ENCODE peak calls at places on chromosomes 2 and 18, in six cellular contexts. One of them, this sample, is unnamed. For H3K4me1, the result is how much of the 10 kb centered on the place peaks cover.

GRCh38 chr18:3508576-3509559 is 58.9 kb downstream of the TGIF1 start:
- DNase-seq in spleen: no peak
- DNase-seq in heart right ventricle: no peak
- DNase-seq in IMR-90: no peak
- DNase-seq in A549: no peak
- DNase-seq in colonic mucosa: no peak
- DNase-seq in this sample: no peak

GRCh38 chr2:112664689-112665088 is 18.9 kb downstream of the SLC20A1 start:
- DNase-seq in IMR-90: no peak
- DNase-seq in A549: no peak
- DNase-seq in spleen: no peak
- DNase-seq in colonic mucosa: no peak
- DNase-seq in heart right ventricle: no peak
- DNase-seq in this sample: no peak

GRCh38 chr2:69017080-69017479 is 4.1 kb downstream of the ANTXR1 start:
- DNase-seq in heart right ventricle: no peak
- DNase-seq in colonic mucosa: no peak
- DNase-seq in spleen: no peak
- DNase-seq in IMR-90: peak
- DNase-seq in A549: peak
- DNase-seq in this sample: no peak

GRCh38 chr18:39667905-39668304 is 2102.3 kb upstream of the CELF4 start:
- DNase-seq in spleen: no peak
- DNase-seq in colonic mucosa: no peak
- DNase-seq in A549: no peak
- DNase-seq in IMR-90: peak
- DNase-seq in heart right ventricle: no peak
- DNase-seq in this sample: no peak

GRCh38 chr2:133812826-133813617 is 244.8 kb upstream of the NCKAP5 start:
- DNase-seq in spleen: no peak
- DNase-seq in colonic mucosa: no peak
- DNase-seq in A549: peak
- DNase-seq in heart right ventricle: no peak
- DNase-seq in IMR-90: peak
- DNase-seq in this sample: no peak

GRCh38 chr2:85748948-85749875 is 4.6 kb upstream of the ATOH8 start:
- DNase-seq in heart right ventricle: no peak
- DNase-seq in IMR-90: no peak
- DNase-seq in colonic mucosa: no peak
- DNase-seq in spleen: peak
- DNase-seq in A549: no peak
- DNase-seq in this sample: no peak

GRCh38 chr18:21664069-21664468 is 40.5 kb downstream of the ABHD3 start:
- DNase-seq in IMR-90: no peak
- DNase-seq in spleen: no peak
- DNase-seq in heart right ventricle: no peak
- DNase-seq in A549: peak
- DNase-seq in colonic mucosa: no peak
- DNase-seq in this sample: no peak

GRCh38 chr2:234488913-234489451 is 7.9 kb downstream of the ARL4C start:
- DNase-seq in colonic mucosa: no peak
- DNase-seq in heart right ventricle: no peak
- DNase-seq in spleen: peak
- DNase-seq in A549: no peak
- DNase-seq in IMR-90: no peak
- DNase-seq in this sample: no peak

GRCh38 chr18:24827500-24827899 is 367.1 kb downstream of the HRH4 start:
- DNase-seq in A549: no peak
- DNase-seq in colonic mucosa: no peak
- DNase-seq in spleen: no peak
- DNase-seq in IMR-90: peak
- DNase-seq in heart right ventricle: no peak
- DNase-seq in this sample: no peak

GRCh38 chr2:172084484-172084733 is 898 bp upstream of the DLX1 start:
- DNase-seq in spleen: no peak
- DNase-seq in heart right ventricle: no peak
- DNase-seq in A549: no peak
- DNase-seq in colonic mucosa: no peak
- DNase-seq in IMR-90: no peak
- DNase-seq in this sample: no peak

GRCh38 chr2:235005603-235006259 is 53.9 kb downstream of the SH3BP4 start:
- DNase-seq in heart right ventricle: peak
- DNase-seq in A549: no peak
- DNase-seq in colonic mucosa: peak
- DNase-seq in IMR-90: no peak
- DNase-seq in spleen: no peak
- DNase-seq in this sample: no peak

GRCh38 chr2:218257390-218257981 is 3.3 kb upstream of the GPBAR1 start:
- DNase-seq in IMR-90: no peak
- DNase-seq in spleen: no peak
- DNase-seq in A549: peak
- DNase-seq in heart right ventricle: no peak
- DNase-seq in colonic mucosa: no peak
- DNase-seq in this sample: no peak

GRCh38 chr18:30072609-30073385 is 969.7 kb downstream of the DSC3 start:
- DNase-seq in spleen: no peak
- DNase-seq in heart right ventricle: no peak
- DNase-seq in colonic mucosa: no peak
- DNase-seq in IMR-90: no peak
- DNase-seq in A549: no peak
- DNase-seq in this sample: no peak

GRCh38 chr2:196336715-196337617 is 165.6 kb upstream of the STK17B start:
- DNase-seq in A549: peak
- DNase-seq in colonic mucosa: no peak
- DNase-seq in IMR-90: peak
- DNase-seq in heart right ventricle: no peak
- DNase-seq in spleen: no peak
- DNase-seq in this sample: no peak

GRCh38 chr2:85445316-85446295 is 27.1 kb downstream of the SH2D6 start:
- DNase-seq in spleen: no peak
- DNase-seq in colonic mucosa: no peak
- DNase-seq in A549: peak
- DNase-seq in heart right ventricle: no peak
- DNase-seq in IMR-90: peak
- DNase-seq in this sample: no peak

GRCh38 chr18:70074091-70074490 is 126.4 kb upstream of the CD226 start:
- DNase-seq in A549: no peak
- DNase-seq in IMR-90: peak
- DNase-seq in heart right ventricle: no peak
- DNase-seq in colonic mucosa: no peak
- DNase-seq in spleen: no peak
- DNase-seq in this sample: no peak

GRCh38 chr2:204315236-204315662 is 230.0 kb upstream of the PARD3B start:
- DNase-seq in A549: no peak
- DNase-seq in heart right ventricle: no peak
- DNase-seq in spleen: peak
- DNase-seq in colonic mucosa: no peak
- DNase-seq in IMR-90: peak
- DNase-seq in this sample: no peak

GRCh38 chr2:196409376-196409775 is 230.1 kb upstream of the CCDC150 start:
- DNase-seq in colonic mucosa: no peak
- DNase-seq in IMR-90: no peak
- DNase-seq in A549: no peak
- DNase-seq in heart right ventricle: no peak
- DNase-seq in spleen: no peak
- DNase-seq in this sample: no peak

GRCh38 chr2:8575011-8575750 is 106.7 kb upstream of the ID2 start:
- DNase-seq in IMR-90: peak
- DNase-seq in heart right ventricle: no peak
- DNase-seq in colonic mucosa: no peak
- DNase-seq in A549: no peak
- DNase-seq in spleen: peak
- DNase-seq in this sample: no peak

GRCh38 chr18:23828426-23828825 is 139.2 kb downstream of the LAMA3 start:
- DNase-seq in heart right ventricle: no peak
- DNase-seq in A549: peak
- DNase-seq in colonic mucosa: no peak
- DNase-seq in spleen: no peak
- DNase-seq in IMR-90: peak
- DNase-seq in this sample: no peak

GRCh38 chr18:58934933-58935577 is 70.4 kb downstream of the ZNF532 start:
- DNase-seq in heart right ventricle: no peak
- DNase-seq in A549: no peak
- DNase-seq in spleen: no peak
- DNase-seq in colonic mucosa: no peak
- DNase-seq in IMR-90: no peak
- DNase-seq in this sample: no peak

GRCh38 chr18:58937204-58937603 is 72.5 kb downstream of the ZNF532 start:
- DNase-seq in spleen: no peak
- DNase-seq in A549: no peak
- DNase-seq in colonic mucosa: no peak
- DNase-seq in heart right ventricle: no peak
- DNase-seq in IMR-90: peak
- DNase-seq in this sample: no peak

GRCh38 chr18:58941426-58942099 is 76.9 kb downstream of the ZNF532 start:
- DNase-seq in colonic mucosa: no peak
- DNase-seq in heart right ventricle: no peak
- DNase-seq in A549: no peak
- DNase-seq in spleen: no peak
- DNase-seq in IMR-90: no peak
- DNase-seq in this sample: no peak

GRCh38 chr18:58934356-58934755 is 69.7 kb downstream of the ZNF532 start:
- DNase-seq in spleen: no peak
- DNase-seq in heart right ventricle: no peak
- DNase-seq in colonic mucosa: no peak
- DNase-seq in IMR-90: no peak
- DNase-seq in A549: no peak
- DNase-seq in this sample: no peak

DNA sequence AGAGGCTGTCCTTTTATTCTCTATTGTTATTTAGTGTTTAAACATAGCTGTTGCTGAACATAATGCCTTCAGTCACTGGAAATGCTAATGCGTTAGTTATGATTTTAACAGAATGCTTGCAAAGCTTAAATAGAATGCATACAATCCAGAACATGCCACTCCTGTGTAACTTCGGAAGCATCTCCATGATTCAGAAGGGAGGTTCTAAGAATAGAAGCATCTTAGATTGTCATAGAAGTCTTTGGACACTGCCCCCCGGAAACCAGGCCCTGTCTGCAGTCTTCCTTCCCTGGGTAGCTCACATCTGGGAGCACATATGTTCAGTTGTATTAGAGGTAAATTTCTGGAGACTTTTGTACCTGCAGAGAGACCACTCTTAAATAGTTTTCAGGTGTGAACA is 73.2 kb downstream of the ZNF532 start:
- DNase-seq in spleen: no peak
- DNase-seq in A549: no peak
- DNase-seq in colonic mucosa: no peak
- DNase-seq in heart right ventricle: no peak
- DNase-seq in IMR-90: peak
- DNase-seq in this sample: no peak
- H3K4me1 ChIP-seq in spleen: under half
- H3K4me1 ChIP-seq in A549: under half
- H3K4me1 ChIP-seq in colonic mucosa: under half
- H3K4me1 ChIP-seq in heart right ventricle: under half
- H3K4me1 ChIP-seq in IMR-90: under half
- H3K4me1 ChIP-seq in this sample: under half

DNA sequence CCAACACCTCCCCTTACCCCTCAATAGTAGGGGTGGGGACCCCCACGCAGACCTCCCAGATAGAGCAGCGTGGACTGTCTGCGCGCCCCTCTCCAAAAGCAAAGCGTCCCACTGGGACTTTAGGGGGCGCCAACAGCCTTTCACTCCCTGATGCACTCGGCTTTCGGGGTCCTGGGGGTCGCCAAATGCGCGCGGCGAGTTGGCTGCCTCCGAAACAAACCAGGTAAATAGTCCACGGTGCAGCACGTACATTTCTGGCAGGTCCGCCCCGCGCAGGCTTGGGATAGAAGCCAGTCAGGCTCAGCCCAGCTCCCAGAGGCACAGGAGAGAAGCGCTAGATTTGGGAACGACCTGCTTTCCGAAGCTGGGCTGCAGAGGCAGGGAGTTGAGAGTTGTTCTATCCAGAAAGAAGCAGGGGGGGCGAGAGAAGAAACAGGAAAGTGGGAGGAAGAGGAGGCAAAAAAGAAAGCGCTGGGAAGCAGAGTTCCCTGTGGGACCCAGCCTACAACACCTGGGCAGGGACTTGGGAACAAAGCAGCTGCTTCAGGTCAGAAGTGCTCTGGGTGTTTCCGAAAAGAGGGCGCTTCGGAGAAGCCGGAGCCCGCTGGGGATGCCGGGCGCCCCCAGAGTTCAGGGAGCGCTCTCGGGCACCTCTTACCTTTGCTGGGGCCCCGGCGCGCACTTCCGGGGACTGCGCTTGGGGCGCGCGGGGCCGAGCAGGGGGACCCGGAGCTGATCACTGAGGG is 544 bp downstream of the EVA1A start:
- DNase-seq in colonic mucosa: no peak
- DNase-seq in A549: peak
- DNase-seq in IMR-90: peak
- DNase-seq in spleen: no peak
- DNase-seq in heart right ventricle: no peak
- DNase-seq in this sample: no peak
- TF ChIP-seq CTCF in colonic mucosa: no peak
- TF ChIP-seq CTCF in A549: peak
- TF ChIP-seq CTCF in IMR-90: peak
- TF ChIP-seq CTCF in spleen: no peak
- TF ChIP-seq CTCF in heart right ventricle: peak
- TF ChIP-seq CTCF in this sample: peak

DNA sequence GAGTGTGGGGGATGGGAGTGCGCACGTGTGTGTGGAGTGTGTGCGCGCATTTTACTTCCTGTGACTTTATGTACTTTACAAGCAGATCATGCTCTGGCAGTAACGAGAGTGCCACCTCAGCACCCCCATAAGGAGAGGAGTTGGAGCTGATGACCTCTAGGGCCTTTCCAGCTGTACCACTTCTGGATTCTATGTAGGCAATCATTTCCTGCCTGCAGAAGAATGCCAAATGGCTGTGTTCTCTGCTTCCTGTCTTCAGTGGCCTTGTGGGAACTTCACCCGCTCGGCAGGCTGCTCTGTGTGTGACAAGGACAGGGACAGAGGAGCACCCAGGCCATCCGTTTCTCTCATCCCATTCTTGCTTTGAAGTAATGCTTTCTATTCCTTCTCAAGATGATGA is 22.8 kb upstream of the ZNF385B start:
- DNase-seq in A549: no peak
- DNase-seq in colonic mucosa: no peak
- DNase-seq in heart right ventricle: no peak
- DNase-seq in spleen: peak
- DNase-seq in IMR-90: no peak
- DNase-seq in this sample: no peak
- H3K4me1 ChIP-seq in A549: under half
- H3K4me1 ChIP-seq in colonic mucosa: under half
- H3K4me1 ChIP-seq in heart right ventricle: under half
- H3K4me1 ChIP-seq in spleen: under half
- H3K4me1 ChIP-seq in IMR-90: under half
- H3K4me1 ChIP-seq in this sample: under half

DNA sequence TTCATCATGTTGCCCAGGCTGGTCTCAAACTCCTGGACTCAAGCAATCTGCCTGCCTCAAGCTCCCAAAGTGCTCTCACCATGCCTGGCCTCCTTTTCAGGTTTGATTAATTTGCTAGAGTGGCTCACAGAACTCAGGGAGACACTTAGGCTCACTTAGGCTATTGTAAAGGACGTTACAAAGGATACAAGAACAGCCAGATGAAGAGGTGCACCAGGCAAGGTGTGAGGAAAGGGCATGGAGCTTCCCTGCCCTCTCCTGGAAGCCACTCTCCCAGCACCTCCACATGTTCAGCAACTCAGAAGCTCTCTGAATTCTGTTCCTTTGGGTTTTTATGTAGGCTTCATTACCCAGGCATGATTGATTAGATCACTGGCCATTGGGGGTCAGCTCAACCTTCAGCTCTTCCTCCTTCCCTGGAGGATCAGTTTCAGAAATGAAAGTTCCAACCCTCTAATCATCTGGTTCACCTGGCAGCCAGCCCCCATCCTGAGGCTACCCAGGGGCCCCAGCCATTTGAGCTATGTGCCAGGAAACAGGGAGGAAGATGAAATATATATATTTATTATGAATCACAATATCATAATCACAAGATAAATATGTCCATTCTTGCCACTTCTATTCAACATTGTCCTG is 78.7 kb upstream of the RGPD5 start:
- DNase-seq in A549: peak
- DNase-seq in spleen: peak
- DNase-seq in colonic mucosa: peak
- DNase-seq in heart right ventricle: no peak
- DNase-seq in IMR-90: no peak
- DNase-seq in this sample: no peak
- TF ChIP-seq CTCF in A549: peak
- TF ChIP-seq CTCF in spleen: peak
- TF ChIP-seq CTCF in colonic mucosa: peak
- TF ChIP-seq CTCF in heart right ventricle: peak
- TF ChIP-seq CTCF in IMR-90: peak
- TF ChIP-seq CTCF in this sample: peak